ENCODE peak calls at places on chromosomes 5 and 9, in ten cellular contexts. One of them, this sample, is unnamed.

GRCh38 chr9:109108318-109108717 is 11.4 kb downstream of the TMEM245 start:
- DNase-seq in T-helper 1 cell: no peak
- DNase-seq in NB4: no peak
- DNase-seq in cardiac muscle cell: peak
- DNase-seq in stimulated activated CD4-positive, alpha-beta T cell treated with anti-CD3 and anti-CD28 coated beads, Interleukin-4, amount 100 ng/mL, for 1 hour: no peak
- DNase-seq in NCI-H1105: no peak
- DNase-seq in HEK293T: no peak
- DNase-seq in K562: no peak
- DNase-seq in GM18507: no peak
- DNase-seq in epithelial cell of esophagus: peak
- DNase-seq in this sample: no peak

GRCh38 chr5:155923784-155924183 is 403.2 kb upstream of the SGCD start:
- DNase-seq in T-helper 1 cell: no peak
- DNase-seq in NB4: no peak
- DNase-seq in cardiac muscle cell: no peak
- DNase-seq in stimulated activated CD4-positive, alpha-beta T cell treated with anti-CD3 and anti-CD28 coated beads, Interleukin-4, amount 100 ng/mL, for 1 hour: no peak
- DNase-seq in NCI-H1105: no peak
- DNase-seq in HEK293T: no peak
- DNase-seq in K562: no peak
- DNase-seq in GM18507: no peak
- DNase-seq in epithelial cell of esophagus: no peak
- DNase-seq in this sample: no peak

GRCh38 chr5:9284781-9285307 is 261.0 kb downstream of the SEMA5A start:
- DNase-seq in T-helper 1 cell: no peak
- DNase-seq in NB4: no peak
- DNase-seq in cardiac muscle cell: peak
- DNase-seq in stimulated activated CD4-positive, alpha-beta T cell treated with anti-CD3 and anti-CD28 coated beads, Interleukin-4, amount 100 ng/mL, for 1 hour: no peak
- DNase-seq in NCI-H1105: no peak
- DNase-seq in HEK293T: no peak
- DNase-seq in K562: no peak
- DNase-seq in GM18507: no peak
- DNase-seq in epithelial cell of esophagus: no peak
- DNase-seq in this sample: no peak

GRCh38 chr5:93875693-93876092 is 134.3 kb upstream of the POU5F2 start:
- DNase-seq in T-helper 1 cell: no peak
- DNase-seq in NB4: no peak
- DNase-seq in cardiac muscle cell: no peak
- DNase-seq in stimulated activated CD4-positive, alpha-beta T cell treated with anti-CD3 and anti-CD28 coated beads, Interleukin-4, amount 100 ng/mL, for 1 hour: no peak
- DNase-seq in NCI-H1105: no peak
- DNase-seq in HEK293T: no peak
- DNase-seq in K562: no peak
- DNase-seq in GM18507: no peak
- DNase-seq in epithelial cell of esophagus: no peak
- DNase-seq in this sample: no peak

GRCh38 chr5:180187767-180188166 is 21.2 kb downstream of the RASGEF1C start:
- DNase-seq in T-helper 1 cell: no peak
- DNase-seq in NB4: no peak
- DNase-seq in cardiac muscle cell: no peak
- DNase-seq in stimulated activated CD4-positive, alpha-beta T cell treated with anti-CD3 and anti-CD28 coated beads, Interleukin-4, amount 100 ng/mL, for 1 hour: no peak
- DNase-seq in NCI-H1105: no peak
- DNase-seq in HEK293T: no peak
- DNase-seq in K562: no peak
- DNase-seq in GM18507: no peak
- DNase-seq in epithelial cell of esophagus: no peak
- DNase-seq in this sample: no peak

GRCh38 chr5:114471529-114471928 is 109.7 kb downstream of the KCNN2 start:
- DNase-seq in T-helper 1 cell: no peak
- DNase-seq in NB4: no peak
- DNase-seq in cardiac muscle cell: no peak
- DNase-seq in stimulated activated CD4-positive, alpha-beta T cell treated with anti-CD3 and anti-CD28 coated beads, Interleukin-4, amount 100 ng/mL, for 1 hour: no peak
- DNase-seq in NCI-H1105: no peak
- DNase-seq in HEK293T: no peak
- DNase-seq in K562: no peak
- DNase-seq in GM18507: no peak
- DNase-seq in epithelial cell of esophagus: no peak
- DNase-seq in this sample: no peak

GRCh38 chr5:177085985-177086917 is at the start of gene FGFR4:
- DNase-seq in T-helper 1 cell: peak
- DNase-seq in NB4: peak
- DNase-seq in cardiac muscle cell: peak
- DNase-seq in stimulated activated CD4-positive, alpha-beta T cell treated with anti-CD3 and anti-CD28 coated beads, Interleukin-4, amount 100 ng/mL, for 1 hour: peak
- DNase-seq in NCI-H1105: peak
- DNase-seq in HEK293T: peak
- DNase-seq in K562: peak
- DNase-seq in GM18507: peak
- DNase-seq in epithelial cell of esophagus: peak
- DNase-seq in this sample: peak

GRCh38 chr5:32388429-32389111 is 56.0 kb downstream of the ZFR start:
- DNase-seq in T-helper 1 cell: no peak
- DNase-seq in NB4: peak
- DNase-seq in cardiac muscle cell: peak
- DNase-seq in stimulated activated CD4-positive, alpha-beta T cell treated with anti-CD3 and anti-CD28 coated beads, Interleukin-4, amount 100 ng/mL, for 1 hour: no peak
- DNase-seq in NCI-H1105: no peak
- DNase-seq in HEK293T: no peak
- DNase-seq in K562: no peak
- DNase-seq in GM18507: no peak
- DNase-seq in epithelial cell of esophagus: peak
- DNase-seq in this sample: no peak

GRCh38 chr9:127267793-127268507 is 3.4 kb downstream of the GARNL3 start:
- DNase-seq in T-helper 1 cell: no peak
- DNase-seq in NB4: no peak
- DNase-seq in cardiac muscle cell: no peak
- DNase-seq in stimulated activated CD4-positive, alpha-beta T cell treated with anti-CD3 and anti-CD28 coated beads, Interleukin-4, amount 100 ng/mL, for 1 hour: no peak
- DNase-seq in NCI-H1105: no peak
- DNase-seq in HEK293T: no peak
- DNase-seq in K562: no peak
- DNase-seq in GM18507: no peak
- DNase-seq in epithelial cell of esophagus: no peak
- DNase-seq in this sample: no peak

GRCh38 chr5:16970260-16970659 is 34.2 kb upstream of the MYO10 start:
- DNase-seq in T-helper 1 cell: no peak
- DNase-seq in NB4: no peak
- DNase-seq in cardiac muscle cell: no peak
- DNase-seq in stimulated activated CD4-positive, alpha-beta T cell treated with anti-CD3 and anti-CD28 coated beads, Interleukin-4, amount 100 ng/mL, for 1 hour: no peak
- DNase-seq in NCI-H1105: no peak
- DNase-seq in HEK293T: no peak
- DNase-seq in K562: no peak
- DNase-seq in GM18507: no peak
- DNase-seq in epithelial cell of esophagus: no peak
- DNase-seq in this sample: no peak

GRCh38 chr9:9142001-9142400 is 1342.4 kb upstream of the DMAC1 start:
- DNase-seq in T-helper 1 cell: no peak
- DNase-seq in NB4: no peak
- DNase-seq in cardiac muscle cell: no peak
- DNase-seq in stimulated activated CD4-positive, alpha-beta T cell treated with anti-CD3 and anti-CD28 coated beads, Interleukin-4, amount 100 ng/mL, for 1 hour: no peak
- DNase-seq in NCI-H1105: peak
- DNase-seq in HEK293T: no peak
- DNase-seq in K562: no peak
- DNase-seq in GM18507: no peak
- DNase-seq in epithelial cell of esophagus: no peak
- DNase-seq in this sample: no peak

GRCh38 chr5:173581408-173582197 is 34.8 kb downstream of the BOD1 start:
- DNase-seq in T-helper 1 cell: no peak
- DNase-seq in NB4: peak
- DNase-seq in cardiac muscle cell: peak
- DNase-seq in stimulated activated CD4-positive, alpha-beta T cell treated with anti-CD3 and anti-CD28 coated beads, Interleukin-4, amount 100 ng/mL, for 1 hour: peak
- DNase-seq in NCI-H1105: no peak
- DNase-seq in HEK293T: peak
- DNase-seq in K562: peak
- DNase-seq in GM18507: peak
- DNase-seq in epithelial cell of esophagus: peak
- DNase-seq in this sample: no peak

GRCh38 chr5:168409601-168410458 is 76.4 kb upstream of the RARS1 start:
- DNase-seq in T-helper 1 cell: no peak
- DNase-seq in NB4: no peak
- DNase-seq in cardiac muscle cell: peak
- DNase-seq in stimulated activated CD4-positive, alpha-beta T cell treated with anti-CD3 and anti-CD28 coated beads, Interleukin-4, amount 100 ng/mL, for 1 hour: no peak
- DNase-seq in NCI-H1105: no peak
- DNase-seq in HEK293T: no peak
- DNase-seq in K562: no peak
- DNase-seq in GM18507: no peak
- DNase-seq in epithelial cell of esophagus: peak
- DNase-seq in this sample: no peak

GRCh38 chr5:27821681-27822080 is 783.3 kb upstream of the CDH9 start:
- DNase-seq in T-helper 1 cell: no peak
- DNase-seq in NB4: no peak
- DNase-seq in cardiac muscle cell: peak
- DNase-seq in stimulated activated CD4-positive, alpha-beta T cell treated with anti-CD3 and anti-CD28 coated beads, Interleukin-4, amount 100 ng/mL, for 1 hour: no peak
- DNase-seq in NCI-H1105: no peak
- DNase-seq in HEK293T: no peak
- DNase-seq in K562: no peak
- DNase-seq in GM18507: no peak
- DNase-seq in epithelial cell of esophagus: no peak
- DNase-seq in this sample: no peak

GRCh38 chr9:84436386-84437114 is 96.0 kb upstream of the SLC28A3 start:
- DNase-seq in T-helper 1 cell: no peak
- DNase-seq in NB4: no peak
- DNase-seq in cardiac muscle cell: peak
- DNase-seq in stimulated activated CD4-positive, alpha-beta T cell treated with anti-CD3 and anti-CD28 coated beads, Interleukin-4, amount 100 ng/mL, for 1 hour: no peak
- DNase-seq in NCI-H1105: peak
- DNase-seq in HEK293T: no peak
- DNase-seq in K562: no peak
- DNase-seq in GM18507: no peak
- DNase-seq in epithelial cell of esophagus: no peak
- DNase-seq in this sample: no peak

GRCh38 chr9:97990259-97990658 is 7.1 kb downstream of the ANP32B start:
- DNase-seq in T-helper 1 cell: no peak
- DNase-seq in NB4: peak
- DNase-seq in cardiac muscle cell: peak
- DNase-seq in stimulated activated CD4-positive, alpha-beta T cell treated with anti-CD3 and anti-CD28 coated beads, Interleukin-4, amount 100 ng/mL, for 1 hour: no peak
- DNase-seq in NCI-H1105: no peak
- DNase-seq in HEK293T: no peak
- DNase-seq in K562: peak
- DNase-seq in GM18507: no peak
- DNase-seq in epithelial cell of esophagus: peak
- DNase-seq in this sample: no peak

GRCh38 chr5:113199122-113199905 is 222.7 kb downstream of the DCP2 start:
- DNase-seq in T-helper 1 cell: no peak
- DNase-seq in NB4: peak
- DNase-seq in cardiac muscle cell: peak
- DNase-seq in stimulated activated CD4-positive, alpha-beta T cell treated with anti-CD3 and anti-CD28 coated beads, Interleukin-4, amount 100 ng/mL, for 1 hour: no peak
- DNase-seq in NCI-H1105: no peak
- DNase-seq in HEK293T: no peak
- DNase-seq in K562: no peak
- DNase-seq in GM18507: no peak
- DNase-seq in epithelial cell of esophagus: peak
- DNase-seq in this sample: no peak

GRCh38 chr5:92715946-92716345 is 865.1 kb downstream of the NR2F1-AS1 start:
- DNase-seq in T-helper 1 cell: no peak
- DNase-seq in NB4: no peak
- DNase-seq in cardiac muscle cell: no peak
- DNase-seq in stimulated activated CD4-positive, alpha-beta T cell treated with anti-CD3 and anti-CD28 coated beads, Interleukin-4, amount 100 ng/mL, for 1 hour: no peak
- DNase-seq in NCI-H1105: no peak
- DNase-seq in HEK293T: no peak
- DNase-seq in K562: no peak
- DNase-seq in GM18507: no peak
- DNase-seq in epithelial cell of esophagus: no peak
- DNase-seq in this sample: no peak

GRCh38 chr9:109341561-109341960 is 20.7 kb upstream of the EPB41L4B start:
- DNase-seq in T-helper 1 cell: no peak
- DNase-seq in NB4: no peak
- DNase-seq in cardiac muscle cell: no peak
- DNase-seq in stimulated activated CD4-positive, alpha-beta T cell treated with anti-CD3 and anti-CD28 coated beads, Interleukin-4, amount 100 ng/mL, for 1 hour: no peak
- DNase-seq in NCI-H1105: no peak
- DNase-seq in HEK293T: no peak
- DNase-seq in K562: no peak
- DNase-seq in GM18507: no peak
- DNase-seq in epithelial cell of esophagus: peak
- DNase-seq in this sample: no peak

GRCh38 chr5:171945476-171945875 is 61.0 kb downstream of the FBXW11 start:
- DNase-seq in T-helper 1 cell: no peak
- DNase-seq in NB4: no peak
- DNase-seq in cardiac muscle cell: no peak
- DNase-seq in stimulated activated CD4-positive, alpha-beta T cell treated with anti-CD3 and anti-CD28 coated beads, Interleukin-4, amount 100 ng/mL, for 1 hour: no peak
- DNase-seq in NCI-H1105: no peak
- DNase-seq in HEK293T: no peak
- DNase-seq in K562: no peak
- DNase-seq in GM18507: no peak
- DNase-seq in epithelial cell of esophagus: no peak
- DNase-seq in this sample: no peak

GRCh38 chr5:159698322-159698721 is 218.0 kb upstream of the ADRA1B start:
- DNase-seq in T-helper 1 cell: no peak
- DNase-seq in NB4: no peak
- DNase-seq in cardiac muscle cell: no peak
- DNase-seq in stimulated activated CD4-positive, alpha-beta T cell treated with anti-CD3 and anti-CD28 coated beads, Interleukin-4, amount 100 ng/mL, for 1 hour: no peak
- DNase-seq in NCI-H1105: no peak
- DNase-seq in HEK293T: no peak
- DNase-seq in K562: no peak
- DNase-seq in GM18507: no peak
- DNase-seq in epithelial cell of esophagus: no peak
- DNase-seq in this sample: no peak

GRCh38 chr5:78640622-78641021 is 8.0 kb downstream of the LHFPL2 start:
- DNase-seq in T-helper 1 cell: no peak
- DNase-seq in NB4: no peak
- DNase-seq in cardiac muscle cell: no peak
- DNase-seq in stimulated activated CD4-positive, alpha-beta T cell treated with anti-CD3 and anti-CD28 coated beads, Interleukin-4, amount 100 ng/mL, for 1 hour: no peak
- DNase-seq in NCI-H1105: no peak
- DNase-seq in HEK293T: no peak
- DNase-seq in K562: no peak
- DNase-seq in GM18507: no peak
- DNase-seq in epithelial cell of esophagus: peak
- DNase-seq in this sample: no peak

GRCh38 chr5:73625314-73625904 is 587 bp upstream of the ARHGEF28 start:
- DNase-seq in T-helper 1 cell: no peak
- DNase-seq in NB4: no peak
- DNase-seq in cardiac muscle cell: peak
- DNase-seq in stimulated activated CD4-positive, alpha-beta T cell treated with anti-CD3 and anti-CD28 coated beads, Interleukin-4, amount 100 ng/mL, for 1 hour: no peak
- DNase-seq in NCI-H1105: no peak
- DNase-seq in HEK293T: no peak
- DNase-seq in K562: no peak
- DNase-seq in GM18507: no peak
- DNase-seq in epithelial cell of esophagus: no peak
- DNase-seq in this sample: no peak

GRCh38 chr9:72800326-72800994 is 152.4 kb downstream of the ALDH1A1 start:
- DNase-seq in T-helper 1 cell: no peak
- DNase-seq in NB4: no peak
- DNase-seq in cardiac muscle cell: no peak
- DNase-seq in stimulated activated CD4-positive, alpha-beta T cell treated with anti-CD3 and anti-CD28 coated beads, Interleukin-4, amount 100 ng/mL, for 1 hour: no peak
- DNase-seq in NCI-H1105: no peak
- DNase-seq in HEK293T: no peak
- DNase-seq in K562: no peak
- DNase-seq in GM18507: no peak
- DNase-seq in epithelial cell of esophagus: no peak
- DNase-seq in this sample: no peak

GRCh38 chr9:76138360-76138759 is 247.9 kb downstream of the PCSK5 start:
- DNase-seq in T-helper 1 cell: no peak
- DNase-seq in NB4: no peak
- DNase-seq in cardiac muscle cell: no peak
- DNase-seq in stimulated activated CD4-positive, alpha-beta T cell treated with anti-CD3 and anti-CD28 coated beads, Interleukin-4, amount 100 ng/mL, for 1 hour: no peak
- DNase-seq in NCI-H1105: no peak
- DNase-seq in HEK293T: no peak
- DNase-seq in K562: no peak
- DNase-seq in GM18507: no peak
- DNase-seq in epithelial cell of esophagus: no peak
- DNase-seq in this sample: no peak

GRCh38 chr5:76790632-76791290 is 28.1 kb upstream of the F2RL1 start:
- DNase-seq in T-helper 1 cell: no peak
- DNase-seq in NB4: no peak
- DNase-seq in cardiac muscle cell: peak
- DNase-seq in stimulated activated CD4-positive, alpha-beta T cell treated with anti-CD3 and anti-CD28 coated beads, Interleukin-4, amount 100 ng/mL, for 1 hour: no peak
- DNase-seq in NCI-H1105: no peak
- DNase-seq in HEK293T: no peak
- DNase-seq in K562: peak
- DNase-seq in GM18507: no peak
- DNase-seq in epithelial cell of esophagus: peak
- DNase-seq in this sample: no peak

This sample was measured in lower leg skin.